ENCODE peak calls at places on chromosomes 7 and 10, in five cellular contexts. F is MV-4-11, H is cardiac muscle cell, C is IMR-90, W is head of caudate nucleus. B is an unnamed sample.

GRCh38 chr10:97483526-97483925 is 14.7 kb downstream of the MMS19 start:
- DNase-seq in F (no peak), H (no peak), C (peak; percentile 58), W (no peak), B (no peak)

GRCh38 chr10:58518775-58519174 is 6.1 kb downstream of the BICC1 start:
- DNase-seq in F (no peak), H (no peak), C (peak; percentile 31), W (no peak), B (no peak)

GRCh38 chr7:40231796-40232195 is 97.0 kb downstream of the SUGCT start:
- DNase-seq in F (no peak), H (no peak), C (no peak), W (no peak), B (no peak)

GRCh38 chr7:108181073-108181985 is 51.2 kb upstream of the LAMB4 start:
- DNase-seq in F (no peak), H (peak; percentile 76), C (peak; percentile 67), W (no peak), B (no peak)

GRCh38 chr7:93948106-93948505 is 26.6 kb downstream of the GNG11 start:
- DNase-seq in F (no peak), H (peak; percentile 25), C (peak; percentile 76), W (no peak), B (no peak)

GRCh38 chr7:159195926-159196325 is 51.3 kb upstream of the VIPR2 start:
- DNase-seq in F (peak; percentile 11), H (no peak), C (no peak), W (no peak), B (no peak)

GRCh38 chr10:87750001-87750651 is 67.9 kb downstream of the ATAD1 start:
- DNase-seq in F (no peak), H (peak; percentile 33), C (peak; percentile 61), W (no peak), B (no peak)

GRCh38 chr10:31829776-31830175 is 98.9 kb downstream of the ARHGAP12 start:
- DNase-seq in F (no peak), H (no peak), C (no peak), W (no peak), B (no peak)

GRCh38 chr7:5429857-5430611 is 6.4 kb upstream of the TNRC18 start:
- DNase-seq in F (no peak), H (peak; percentile 52), C (peak; percentile 30), W (no peak), B (peak; percentile 84)

GRCh38 chr10:91146146-91146545 is 74.3 kb upstream of the PCGF5 start:
- DNase-seq in F (no peak), H (no peak), C (no peak), W (no peak), B (no peak)

GRCh38 chr7:152959610-152960009 is 200.1 kb downstream of the ACTR3B start:
- DNase-seq in F (no peak), H (no peak), C (no peak), W (no peak), B (no peak)

GRCh38 chr10:93815304-93816091 is 57.8 kb downstream of the LGI1 start:
- DNase-seq in F (no peak), H (no peak), C (no peak), W (no peak), B (no peak)

GRCh38 chr7:101239191-101239950 is 1.8 kb upstream of the CLDN15 start:
- DNase-seq in F (no peak), H (no peak), C (no peak), W (no peak), B (no peak)

GRCh38 chr7:73512018-73512780 is 9.9 kb downstream of the BAZ1B start:
- DNase-seq in F (no peak), H (no peak), C (peak; percentile 16), W (no peak), B (no peak)

GRCh38 chr10:47318706-47319105 is 3.5 kb upstream of the GDF2 start:
- DNase-seq in F (peak; percentile 4), H (no peak), C (no peak), W (no peak), B (peak; percentile 31)

GRCh38 chr10:110721406-110722038 is 77.4 kb downstream of the RBM20 start:
- DNase-seq in F (no peak), H (no peak), C (no peak), W (no peak), B (no peak)

GRCh38 chr7:22301790-22302189 is 55.2 kb downstream of the RAPGEF5 start:
- DNase-seq in F (no peak), H (no peak), C (no peak), W (no peak), B (no peak)

GRCh38 chr7:85094046-85094720 is 92.7 kb downstream of the SEMA3D start:
- DNase-seq in F (no peak), H (peak; percentile 92), C (peak; percentile 17), W (no peak), B (no peak)

GRCh38 chr7:82810558-82811259 is 352.0 kb downstream of the PCLO start:
- DNase-seq in F (peak; percentile 27), H (peak; percentile 76), C (peak; percentile 83), W (no peak), B (no peak)

GRCh38 chr10:102068216-102068615 is 3.1 kb downstream of the HPS6 start:
- DNase-seq in F (no peak), H (peak; percentile 30), C (no peak), W (no peak), B (no peak)

GRCh38 chr7:55476852-55477780 is 95.2 kb downstream of the VOPP1 start:
- DNase-seq in F (no peak), H (no peak), C (no peak), W (peak; percentile 18), B (no peak)

GRCh38 chr10:92291921-92292860 is 1.2 kb downstream of the MARCHF5 start:
- DNase-seq in F (peak; percentile 69), H (peak; percentile 69), C (peak; percentile 57), W (peak; percentile 54), B (no peak)

GRCh38 chr7:91434821-91435220 is 170.6 kb downstream of the FZD1 start:
- DNase-seq in F (peak; percentile 20), H (peak; percentile 25), C (no peak), W (no peak), B (no peak)

GRCh38 chr10:62911210-62911963 is 95.2 kb upstream of the EGR2 start:
- DNase-seq in F (no peak), H (peak; percentile 41), C (no peak), W (no peak), B (no peak)

B was measured in RWPE2.